ENCODE peak calls at places on chromosome 11, in seven cellular contexts. One of them, this sample, is unnamed.

GRCh38 chr11:126317681-126318641 is 14.1 kb downstream of the DCPS start:
- DNase-seq in esophagus squamous epithelium: no peak
- DNase-seq in endothelial cell of umbilical vein: no peak
- DNase-seq in uterus: peak; percentile 88
- DNase-seq in suprapubic skin: peak; percentile 89
- DNase-seq in A549: no peak
- DNase-seq in sigmoid colon: peak; percentile 93
- DNase-seq in this sample: peak; percentile 76

GRCh38 chr11:1296287-1296686 is 13.1 kb downstream of the TOLLIP start:
- DNase-seq in esophagus squamous epithelium: no peak
- DNase-seq in endothelial cell of umbilical vein: no peak
- DNase-seq in uterus: peak; percentile 11
- DNase-seq in suprapubic skin: peak; percentile 65
- DNase-seq in A549: no peak
- DNase-seq in sigmoid colon: peak; percentile 47
- DNase-seq in this sample: no peak

GRCh38 chr11:12725863-12726666 is 51.8 kb downstream of the TEAD1 start:
- DNase-seq in esophagus squamous epithelium: no peak
- DNase-seq in endothelial cell of umbilical vein: peak; percentile 19
- DNase-seq in uterus: no peak
- DNase-seq in suprapubic skin: no peak
- DNase-seq in A549: peak; percentile 31
- DNase-seq in sigmoid colon: no peak
- DNase-seq in this sample: no peak

GRCh38 chr11:42482822-42483221 is 829.0 kb upstream of the API5 start:
- DNase-seq in esophagus squamous epithelium: no peak
- DNase-seq in endothelial cell of umbilical vein: no peak
- DNase-seq in uterus: no peak
- DNase-seq in suprapubic skin: no peak
- DNase-seq in A549: no peak
- DNase-seq in sigmoid colon: no peak
- DNase-seq in this sample: no peak

GRCh38 chr11:9263840-9264380 is 1.2 kb downstream of the DENND5A start:
- DNase-seq in esophagus squamous epithelium: no peak
- DNase-seq in endothelial cell of umbilical vein: no peak
- DNase-seq in uterus: no peak
- DNase-seq in suprapubic skin: no peak
- DNase-seq in A549: peak; percentile 22
- DNase-seq in sigmoid colon: no peak
- DNase-seq in this sample: no peak

GRCh38 chr11:123338266-123338800 is 91.7 kb upstream of the GRAMD1B start:
- DNase-seq in esophagus squamous epithelium: no peak
- DNase-seq in endothelial cell of umbilical vein: no peak
- DNase-seq in uterus: no peak
- DNase-seq in suprapubic skin: no peak
- DNase-seq in A549: no peak
- DNase-seq in sigmoid colon: no peak
- DNase-seq in this sample: no peak

GRCh38 chr11:7906481-7906880 is 24.6 kb downstream of the OR10A6 start:
- DNase-seq in esophagus squamous epithelium: no peak
- DNase-seq in endothelial cell of umbilical vein: no peak
- DNase-seq in uterus: no peak
- DNase-seq in suprapubic skin: no peak
- DNase-seq in A549: no peak
- DNase-seq in sigmoid colon: no peak
- DNase-seq in this sample: no peak

GRCh38 chr11:126514061-126514713 is 158.7 kb downstream of the ST3GAL4 start:
- DNase-seq in esophagus squamous epithelium: no peak
- DNase-seq in endothelial cell of umbilical vein: no peak
- DNase-seq in uterus: no peak
- DNase-seq in suprapubic skin: no peak
- DNase-seq in A549: no peak
- DNase-seq in sigmoid colon: peak; percentile 30
- DNase-seq in this sample: no peak

GRCh38 chr11:78470861-78471442 is 53.3 kb upstream of the GAB2 start:
- DNase-seq in esophagus squamous epithelium: no peak
- DNase-seq in endothelial cell of umbilical vein: no peak
- DNase-seq in uterus: no peak
- DNase-seq in suprapubic skin: no peak
- DNase-seq in A549: no peak
- DNase-seq in sigmoid colon: no peak
- DNase-seq in this sample: no peak
- H3K4me3 ChIP-seq in esophagus squamous epithelium: no peak overlapping the region
- H3K4me3 ChIP-seq in endothelial cell of umbilical vein: no peak overlapping the region
- H3K4me3 ChIP-seq in uterus: no peak overlapping the region
- H3K4me3 ChIP-seq in suprapubic skin: no peak overlapping the region
- H3K4me3 ChIP-seq in A549: no peak overlapping the region
- H3K4me3 ChIP-seq in sigmoid colon: no peak overlapping the region
- H3K4me3 ChIP-seq in this sample: no peak overlapping the region

GRCh38 chr11:3947084-3947483 is 91.6 kb downstream of the STIM1 start:
- DNase-seq in esophagus squamous epithelium: no peak
- DNase-seq in endothelial cell of umbilical vein: peak; percentile 77
- DNase-seq in uterus: peak; percentile 65
- DNase-seq in suprapubic skin: no peak
- DNase-seq in A549: no peak
- DNase-seq in sigmoid colon: peak; percentile 71
- DNase-seq in this sample: no peak

GRCh38 chr11:3950996-3951662 is 95.7 kb downstream of the STIM1 start:
- DNase-seq in esophagus squamous epithelium: no peak
- DNase-seq in endothelial cell of umbilical vein: no peak
- DNase-seq in uterus: no peak
- DNase-seq in suprapubic skin: no peak
- DNase-seq in A549: peak; percentile 19
- DNase-seq in sigmoid colon: no peak
- DNase-seq in this sample: no peak

GRCh38 chr11:3946445-3947017 is 91.1 kb downstream of the STIM1 start:
- DNase-seq in esophagus squamous epithelium: no peak
- DNase-seq in endothelial cell of umbilical vein: no peak
- DNase-seq in uterus: no peak
- DNase-seq in suprapubic skin: no peak
- DNase-seq in A549: no peak
- DNase-seq in sigmoid colon: no peak
- DNase-seq in this sample: no peak

GRCh38 chr11:3952715-3953114 is 97.3 kb downstream of the STIM1 start:
- DNase-seq in esophagus squamous epithelium: no peak
- DNase-seq in endothelial cell of umbilical vein: no peak
- DNase-seq in uterus: no peak
- DNase-seq in suprapubic skin: no peak
- DNase-seq in A549: no peak
- DNase-seq in sigmoid colon: no peak
- DNase-seq in this sample: no peak

DNA sequence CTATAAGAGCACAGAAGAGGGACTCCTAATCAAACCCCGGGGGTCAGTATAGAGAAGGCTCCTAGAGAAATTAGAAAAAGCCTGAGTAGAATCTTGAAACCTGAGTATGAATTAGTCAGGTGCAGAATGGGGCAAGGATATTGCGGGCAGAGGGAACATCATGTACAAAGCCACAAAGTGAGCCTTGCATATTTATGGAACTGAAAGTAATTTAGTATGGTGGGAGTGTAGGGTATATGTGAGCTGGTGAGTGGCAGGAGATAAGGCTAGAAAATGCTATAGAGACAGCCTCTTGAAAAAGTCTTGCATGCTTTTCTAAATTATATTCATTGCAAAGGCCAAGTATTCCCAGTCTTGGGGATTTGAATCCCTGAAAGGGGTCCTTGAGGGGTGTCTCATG is 93.7 kb downstream of the STIM1 start:
- DNase-seq in esophagus squamous epithelium: no peak
- DNase-seq in endothelial cell of umbilical vein: no peak
- DNase-seq in uterus: no peak
- DNase-seq in suprapubic skin: no peak
- DNase-seq in A549: no peak
- DNase-seq in sigmoid colon: no peak
- DNase-seq in this sample: no peak
- TF ChIP-seq CTCF in esophagus squamous epithelium: no peak
- TF ChIP-seq CTCF in endothelial cell of umbilical vein: no peak
- TF ChIP-seq CTCF in uterus: no peak
- TF ChIP-seq CTCF in suprapubic skin: no peak
- TF ChIP-seq CTCF in A549: no peak
- TF ChIP-seq CTCF in sigmoid colon: no peak
- TF ChIP-seq CTCF in this sample: no peak

DNA sequence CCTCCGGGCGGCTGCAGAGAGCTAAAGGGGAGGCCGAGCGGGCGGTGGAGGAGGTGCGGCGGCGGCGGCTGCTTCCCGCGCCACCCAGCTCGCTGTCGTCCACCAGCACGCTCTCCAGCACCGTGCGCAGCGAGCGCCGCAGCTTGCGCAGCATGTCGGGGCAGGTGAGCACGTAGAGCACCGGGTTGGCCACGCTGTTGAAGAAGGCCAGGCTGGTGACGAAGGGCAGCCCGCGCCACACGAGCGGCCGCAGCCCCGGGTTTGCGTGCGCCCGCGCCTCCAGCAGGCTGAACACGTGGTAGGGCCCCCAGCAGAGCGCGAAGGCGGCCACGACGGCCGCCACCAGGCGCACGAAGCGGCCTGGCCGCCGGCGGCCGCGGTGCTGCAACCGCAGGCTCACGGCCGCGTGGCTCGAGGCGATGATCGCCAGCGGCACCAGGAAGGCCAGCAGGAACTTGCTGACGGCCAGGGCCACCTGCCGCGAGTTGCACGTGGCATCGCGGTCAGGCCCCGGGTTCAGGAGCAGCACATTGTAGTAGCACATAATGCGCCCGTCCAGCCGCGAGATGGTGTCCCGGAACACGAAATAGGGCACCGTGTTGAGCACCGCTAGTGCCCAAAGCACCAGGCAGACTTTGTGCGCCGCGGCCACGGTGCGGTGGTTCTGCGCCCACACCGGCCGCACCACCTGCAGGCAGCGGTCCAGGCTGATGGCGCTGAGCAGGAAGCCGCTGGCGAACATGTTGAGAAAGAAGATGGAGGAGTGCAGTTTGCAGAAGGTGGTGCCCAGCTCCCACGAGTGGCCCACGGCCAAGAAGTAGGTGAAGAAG is 2.9 kb downstream of the PTGDR2 start:
- DNase-seq in esophagus squamous epithelium: no peak
- DNase-seq in endothelial cell of umbilical vein: no peak
- DNase-seq in uterus: no peak
- DNase-seq in suprapubic skin: no peak
- DNase-seq in A549: no peak
- DNase-seq in sigmoid colon: no peak
- DNase-seq in this sample: no peak
- TF ChIP-seq POLR2A in esophagus squamous epithelium: no peak
- TF ChIP-seq POLR2A in endothelial cell of umbilical vein: no peak
- TF ChIP-seq POLR2A in uterus: no peak
- TF ChIP-seq POLR2A in suprapubic skin: no peak
- TF ChIP-seq POLR2A in A549: no peak
- TF ChIP-seq POLR2A in sigmoid colon: no peak
- TF ChIP-seq POLR2A in this sample: no peak

GRCh38 chr11:125262825-125263218 is 98.3 kb downstream of the PKNOX2 start:
- DNase-seq in esophagus squamous epithelium: no peak
- DNase-seq in endothelial cell of umbilical vein: no peak
- DNase-seq in uterus: no peak
- DNase-seq in suprapubic skin: no peak
- DNase-seq in A549: no peak
- DNase-seq in sigmoid colon: no peak
- DNase-seq in this sample: no peak

GRCh38 chr11:125264091-125265022 is 99.8 kb downstream of the PKNOX2 start:
- DNase-seq in esophagus squamous epithelium: no peak
- DNase-seq in endothelial cell of umbilical vein: no peak
- DNase-seq in uterus: no peak
- DNase-seq in suprapubic skin: no peak
- DNase-seq in A549: no peak
- DNase-seq in sigmoid colon: no peak
- DNase-seq in this sample: no peak

GRCh38 chr11:125261471-125262087 is 97.0 kb downstream of the PKNOX2 start:
- DNase-seq in esophagus squamous epithelium: no peak
- DNase-seq in endothelial cell of umbilical vein: no peak
- DNase-seq in uterus: no peak
- DNase-seq in suprapubic skin: no peak
- DNase-seq in A549: no peak
- DNase-seq in sigmoid colon: no peak
- DNase-seq in this sample: no peak

GRCh38 chr11:125263268-125263790 is 98.8 kb downstream of the PKNOX2 start:
- DNase-seq in esophagus squamous epithelium: no peak
- DNase-seq in endothelial cell of umbilical vein: peak; percentile 53
- DNase-seq in uterus: peak; percentile 66
- DNase-seq in suprapubic skin: no peak
- DNase-seq in A549: no peak
- DNase-seq in sigmoid colon: peak; percentile 86
- DNase-seq in this sample: no peak

DNA sequence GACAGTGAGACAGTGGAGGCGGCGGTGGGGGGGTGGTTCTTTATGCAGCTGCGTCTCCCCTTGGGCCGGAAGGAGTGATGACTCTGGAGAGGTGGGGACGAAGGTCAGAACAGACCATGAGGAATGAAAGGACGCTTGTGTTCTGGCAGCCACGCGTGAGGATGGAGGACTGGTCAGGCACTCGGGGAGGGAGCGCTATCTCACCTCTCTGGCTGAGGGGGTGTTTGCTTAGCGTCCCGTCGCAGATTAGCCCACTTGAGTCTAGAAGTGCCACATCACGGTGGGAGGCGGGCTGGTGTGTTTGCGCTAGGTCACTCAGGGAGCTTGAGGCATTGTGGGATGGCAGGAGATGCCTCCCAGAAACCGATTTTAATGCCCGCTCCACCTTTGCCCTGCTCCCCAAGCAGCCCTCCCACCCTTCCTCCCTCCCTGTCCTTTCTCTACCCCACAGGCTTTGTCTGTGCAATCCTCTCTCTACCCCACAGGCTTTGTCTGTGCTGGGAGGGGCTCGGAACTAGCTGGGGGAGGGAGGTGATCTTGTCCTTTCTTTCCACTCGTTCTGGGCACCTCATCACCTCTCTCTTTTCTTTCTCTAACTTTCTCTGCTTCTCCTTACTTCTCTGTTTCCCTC is 97.8 kb downstream of the PKNOX2 start:
- DNase-seq in esophagus squamous epithelium: no peak
- DNase-seq in endothelial cell of umbilical vein: no peak
- DNase-seq in uterus: no peak
- DNase-seq in suprapubic skin: no peak
- DNase-seq in A549: no peak
- DNase-seq in sigmoid colon: no peak
- DNase-seq in this sample: no peak
- H3K4me3 ChIP-seq in esophagus squamous epithelium: no peak overlapping the region
- H3K4me3 ChIP-seq in endothelial cell of umbilical vein: no peak overlapping the region
- H3K4me3 ChIP-seq in uterus: no peak overlapping the region
- H3K4me3 ChIP-seq in suprapubic skin: no peak overlapping the region
- H3K4me3 ChIP-seq in A549: no peak overlapping the region
- H3K4me3 ChIP-seq in sigmoid colon: no peak overlapping the region
- H3K4me3 ChIP-seq in this sample: no peak overlapping the region

GRCh38 chr11:97557399-97557798 is 1167.6 kb downstream of the JRKL start:
- DNase-seq in esophagus squamous epithelium: no peak
- DNase-seq in endothelial cell of umbilical vein: peak; percentile 13
- DNase-seq in uterus: no peak
- DNase-seq in suprapubic skin: no peak
- DNase-seq in A549: no peak
- DNase-seq in sigmoid colon: no peak
- DNase-seq in this sample: no peak
- TF ChIP-seq CTCF in esophagus squamous epithelium: no peak
- TF ChIP-seq CTCF in endothelial cell of umbilical vein: peak; percentile 23
- TF ChIP-seq CTCF in uterus: no peak
- TF ChIP-seq CTCF in suprapubic skin: no peak
- TF ChIP-seq CTCF in A549: no peak
- TF ChIP-seq CTCF in sigmoid colon: no peak
- TF ChIP-seq CTCF in this sample: no peak